ENCODE peak calls at places on chromosomes 1 and 21, in seven cellular contexts. D, V, N, X, W, U and R are unnamed samples.

GRCh38 chr21:43194303-43195130 is 25.7 kb downstream of the CRYAA start:
- DNase-seq in D (no peak), V (no peak), N (no peak), X (no peak), W (no peak), U (no peak), R (no peak)

GRCh38 chr1:171645553-171646336 is 6.7 kb downstream of the MYOC start:
- DNase-seq in D (no peak), V (peak), N (no peak), X (no peak), W (peak), U (peak), R (no peak)

GRCh38 chr1:226366290-226366689 is 41.6 kb downstream of the PARP1 start:
- DNase-seq in D (no peak), V (peak), N (no peak), X (no peak), W (peak), U (peak), R (no peak)

GRCh38 chr21:40685121-40685630 is 161.8 kb downstream of the DSCAM start:
- DNase-seq in D (no peak), V (no peak), N (no peak), X (no peak), W (no peak), U (no peak), R (no peak)

GRCh38 chr21:46110499-46111192 is 12.7 kb downstream of the COL6A2 start:
- DNase-seq in D (no peak), V (no peak), N (no peak), X (no peak), W (no peak), U (no peak), R (no peak)

GRCh38 chr1:240188139-240188538 is 96.5 kb downstream of the FMN2 start:
- DNase-seq in D (no peak), V (no peak), N (no peak), X (no peak), W (no peak), U (no peak), R (no peak)

GRCh38 chr1:223444411-223444810 is 51.2 kb downstream of the CCDC185 start:
- DNase-seq in D (no peak), V (peak), N (no peak), X (no peak), W (no peak), U (no peak), R (no peak)

GRCh38 chr1:205229916-205230700 is 2.4 kb downstream of the TMCC2 start:
- DNase-seq in D (no peak), V (no peak), N (no peak), X (no peak), W (no peak), U (no peak), R (no peak)

GRCh38 chr1:7578206-7578605 is 192.9 kb upstream of the VAMP3 start:
- DNase-seq in D (no peak), V (no peak), N (no peak), X (peak), W (no peak), U (no peak), R (no peak)

GRCh38 chr21:28884481-28884880 is 108.2 kb downstream of the LTN1 start:
- DNase-seq in D (no peak), V (peak), N (no peak), X (no peak), W (peak), U (no peak), R (no peak)

GRCh38 chr1:6165441-6165985 is 14.6 kb downstream of the CHD5 start:
- DNase-seq in D (no peak), V (no peak), N (no peak), X (no peak), W (no peak), U (no peak), R (no peak)

GRCh38 chr1:52641307-52641706 is 8.3 kb downstream of the SHISAL2A start:
- DNase-seq in D (no peak), V (no peak), N (no peak), X (no peak), W (no peak), U (no peak), R (no peak)

GRCh38 chr1:207748737-207749528 is 2.9 kb upstream of the CD46 start:
- DNase-seq in D (no peak), V (no peak), N (no peak), X (no peak), W (no peak), U (no peak), R (no peak)

GRCh38 chr1:210617306-210617705 is 288.6 kb downstream of the HHAT start:
- DNase-seq in D (no peak), V (no peak), N (no peak), X (no peak), W (no peak), U (no peak), R (no peak)

GRCh38 chr1:51294566-51295184 is 35.7 kb downstream of the TTC39A start:
- DNase-seq in D (no peak), V (no peak), N (no peak), X (no peak), W (no peak), U (no peak), R (no peak)

GRCh38 chr1:63915121-63915520 is 141.3 kb downstream of the ROR1 start:
- DNase-seq in D (peak), V (peak), N (no peak), X (no peak), W (peak), U (peak), R (no peak)

GRCh38 chr1:219792337-219793021 is 135.9 kb downstream of the SLC30A10 start:
- DNase-seq in D (no peak), V (peak), N (peak), X (no peak), W (peak), U (peak), R (no peak)

GRCh38 chr1:170932236-170932635 is 3.1 kb upstream of the MROH9 start:
- DNase-seq in D (no peak), V (no peak), N (no peak), X (no peak), W (no peak), U (no peak), R (no peak)

GRCh38 chr1:54200519-54200997 is 591 bp downstream of the MRPL37 start:
- DNase-seq in D (no peak), V (no peak), N (no peak), X (no peak), W (peak), U (no peak), R (no peak)

GRCh38 chr1:11059166-11059989 is 440 bp downstream of the SRM start:
- DNase-seq in D (no peak), V (no peak), N (no peak), X (no peak), W (no peak), U (no peak), R (no peak)

GRCh38 chr1:214417545-214418210 is 133.7 kb downstream of the PTPN14 start:
- DNase-seq in D (no peak), V (no peak), N (no peak), X (no peak), W (no peak), U (no peak), R (no peak)

GRCh38 chr21:41713495-41714281 is 53.2 kb downstream of the RIPK4 start:
- DNase-seq in D (no peak), V (no peak), N (no peak), X (no peak), W (no peak), U (no peak), R (no peak)

GRCh38 chr1:109628540-109629321 is 9.1 kb downstream of the AMPD2 start:
- DNase-seq in D (no peak), V (peak), N (no peak), X (no peak), W (no peak), U (no peak), R (no peak)

GRCh38 chr1:109631513-109632260 is 12.1 kb downstream of the AMPD2 start:
- DNase-seq in D (no peak), V (no peak), N (no peak), X (no peak), W (no peak), U (no peak), R (no peak)

GRCh38 chr1:109629372-109630030 is 9.9 kb downstream of the AMPD2 start:
- DNase-seq in D (no peak), V (no peak), N (no peak), X (no peak), W (no peak), U (no peak), R (no peak)

GRCh38 chr1:109630881-109631512 is 11.4 kb downstream of the AMPD2 start:
- DNase-seq in D (no peak), V (no peak), N (no peak), X (no peak), W (no peak), U (no peak), R (no peak)

DNA sequence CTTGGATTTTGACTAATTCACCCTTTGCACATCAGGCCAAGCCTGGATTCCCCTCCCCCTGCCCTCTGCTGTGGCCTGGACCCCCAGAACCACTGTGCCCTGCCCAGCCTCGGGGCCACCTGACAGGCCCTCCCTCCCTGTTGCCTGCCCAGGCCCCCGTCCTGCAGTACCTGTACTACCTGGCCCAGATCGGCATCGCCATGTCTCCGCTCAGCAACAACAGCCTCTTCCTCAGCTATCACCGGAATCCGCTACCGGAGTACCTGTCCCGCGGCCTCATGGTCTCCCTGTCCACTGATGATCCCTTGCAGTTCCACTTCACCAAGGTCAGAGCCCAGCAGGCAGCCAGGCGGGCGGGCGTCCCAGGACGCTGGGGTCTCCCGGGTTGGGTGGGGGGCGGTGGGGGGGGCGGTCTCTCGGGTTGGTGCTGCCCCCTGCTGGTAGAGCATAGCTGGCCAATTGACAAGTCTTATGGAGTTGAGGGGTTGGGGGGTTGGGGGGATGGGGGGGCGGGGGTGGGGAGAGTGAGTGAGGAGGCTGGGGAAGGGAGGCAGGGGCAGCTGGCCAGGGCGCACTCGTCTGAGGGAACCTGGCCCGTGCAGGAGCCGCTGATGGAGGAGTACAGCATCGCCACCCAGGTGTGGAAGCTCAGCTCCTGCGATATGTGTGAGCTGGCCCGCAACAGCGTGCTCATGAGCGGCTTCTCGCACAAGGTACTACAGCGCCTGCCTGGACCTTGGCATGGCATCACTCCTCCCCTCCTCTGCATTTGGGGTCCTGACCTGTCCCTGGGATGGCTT is 10.6 kb downstream of the AMPD2 start:
- DNase-seq in D (peak), V (no peak), N (no peak), X (peak), W (no peak), U (no peak), R (peak)
- TF ChIP-seq CTCF in D (peak), V (no peak), N (peak), X (no peak), W (peak), U (no peak), R (peak)

GRCh38 chr1:36731226-36732037 is 248.7 kb upstream of the CSF3R start:
- DNase-seq in D (no peak), V (no peak), N (no peak), X (no peak), W (no peak), U (no peak), R (no peak)
- TF ChIP-seq CTCF in D (peak), V (no peak), N (no peak), X (peak), W (no peak), U (no peak), R (no peak)

DNA sequence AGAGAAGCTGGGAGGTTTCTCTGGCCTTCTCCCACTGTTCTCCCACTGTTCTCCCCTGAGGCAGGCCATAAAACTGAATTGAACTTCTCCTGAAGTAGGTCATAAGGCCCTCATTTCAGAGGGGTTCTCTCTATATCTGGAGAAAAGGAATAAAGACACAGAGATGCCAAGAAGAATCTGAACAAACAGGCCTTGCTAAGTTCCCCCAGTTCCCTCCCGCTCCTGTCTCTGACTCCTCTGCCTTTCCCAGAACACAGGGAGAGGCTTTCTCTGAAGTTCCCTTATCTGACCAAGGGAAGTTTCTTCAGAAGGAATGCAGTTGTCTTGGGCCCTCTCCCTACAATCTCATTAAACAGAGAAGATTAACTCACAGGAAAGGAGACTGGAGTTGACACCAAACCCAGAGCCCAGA is 83.4 kb downstream of the SLC16A1 start:
- DNase-seq in D (peak), V (peak), N (no peak), X (no peak), W (no peak), U (no peak), R (no peak)
- TF ChIP-seq CTCF in D (no peak), V (no peak), N (no peak), X (no peak), W (no peak), U (no peak), R (no peak)

GRCh38 chr1:12757836-12758235 is 11.8 kb downstream of the CFAP107 start:
- DNase-seq in D (peak), V (no peak), N (no peak), X (no peak), W (no peak), U (no peak), R (no peak)

GRCh38 chr1:12761781-12762180 is 11.8 kb upstream of the PRAMEF12 start:
- DNase-seq in D (no peak), V (no peak), N (no peak), X (no peak), W (no peak), U (no peak), R (no peak)

GRCh38 chr1:12762766-12763165 is 10.8 kb upstream of the PRAMEF12 start:
- DNase-seq in D (no peak), V (no peak), N (no peak), X (no peak), W (no peak), U (no peak), R (no peak)

GRCh38 chr1:12756756-12757433 is 10.9 kb downstream of the CFAP107 start:
- DNase-seq in D (no peak), V (no peak), N (no peak), X (no peak), W (no peak), U (no peak), R (no peak)

GRCh38 chr1:12760256-12760795 is 13.2 kb upstream of the PRAMEF12 start:
- DNase-seq in D (peak), V (no peak), N (no peak), X (peak), W (no peak), U (no peak), R (no peak)
- TF ChIP-seq CTCF in D (peak), V (no peak), N (no peak), X (peak), W (no peak), U (no peak), R (no peak)

DNA sequence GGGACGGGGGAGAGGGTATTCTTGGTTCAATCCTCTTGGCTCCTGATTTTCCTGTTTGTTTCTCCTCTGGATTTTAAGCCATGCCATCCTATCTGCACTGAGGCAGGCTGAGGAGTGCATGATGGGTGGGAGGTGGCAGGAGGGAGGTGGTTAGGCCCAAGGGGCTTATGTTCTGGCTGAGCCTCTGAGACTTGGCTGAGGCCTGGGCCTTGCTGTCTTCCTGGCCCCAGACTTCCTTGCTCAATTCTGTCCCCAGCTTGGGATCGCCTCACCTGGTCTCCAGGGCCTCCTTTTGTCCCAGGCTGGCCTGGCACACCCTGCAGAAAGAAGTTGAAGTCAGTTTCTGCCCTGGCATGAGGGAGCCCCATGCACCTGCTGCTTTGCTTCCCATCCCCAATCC is 11.2 kb downstream of the COL9A2 start:
- DNase-seq in D (no peak), V (no peak), N (no peak), X (no peak), W (no peak), U (no peak), R (no peak)
- TF ChIP-seq CTCF in D (no peak), V (no peak), N (no peak), X (no peak), W (no peak), U (no peak), R (no peak)

GRCh38 chr21:33751533-33751932 is 109.2 kb downstream of the ITSN1 start:
- DNase-seq in D (no peak), V (no peak), N (no peak), X (no peak), W (no peak), U (no peak), R (no peak)

GRCh38 chr21:33748903-33749302 is 106.6 kb downstream of the ITSN1 start:
- DNase-seq in D (no peak), V (no peak), N (no peak), X (no peak), W (no peak), U (no peak), R (no peak)

GRCh38 chr21:33752260-33752659 is 110.0 kb downstream of the ITSN1 start:
- DNase-seq in D (no peak), V (no peak), N (no peak), X (no peak), W (no peak), U (no peak), R (no peak)

GRCh38 chr21:33750017-33750416 is 107.7 kb downstream of the ITSN1 start:
- DNase-seq in D (no peak), V (no peak), N (no peak), X (no peak), W (no peak), U (no peak), R (no peak)

GRCh38 chr21:33751120-33751519 is 108.8 kb downstream of the ITSN1 start:
- DNase-seq in D (no peak), V (peak), N (no peak), X (no peak), W (no peak), U (no peak), R (no peak)
- TF ChIP-seq CTCF in D (no peak), V (no peak), N (no peak), X (no peak), W (no peak), U (no peak), R (no peak)

GRCh38 chr1:2561898-2562895 is 6.0 kb downstream of the TNFRSF14 start:
- DNase-seq in D (peak), V (no peak), N (no peak), X (no peak), W (no peak), U (no peak), R (no peak)
- TF ChIP-seq CTCF in D (peak), V (no peak), N (no peak), X (peak), W (peak), U (peak), R (peak)

GRCh38 chr1:161166669-161167548 is 683 bp downstream of the PPOX start:
- DNase-seq in D (peak), V (no peak), N (no peak), X (peak), W (no peak), U (no peak), R (no peak)

GRCh38 chr1:161168906-161169305 is 2.7 kb downstream of the PPOX start:
- DNase-seq in D (no peak), V (no peak), N (no peak), X (no peak), W (no peak), U (no peak), R (no peak)

GRCh38 chr1:161164901-161165620 is 1.2 kb upstream of the PPOX start:
- DNase-seq in D (no peak), V (no peak), N (no peak), X (no peak), W (no peak), U (no peak), R (no peak)

GRCh38 chr1:161163793-161164192 is 2.4 kb upstream of the PPOX start:
- DNase-seq in D (no peak), V (no peak), N (no peak), X (no peak), W (no peak), U (no peak), R (no peak)

GRCh38 chr1:161165742-161166668 is at the start of gene PPOX:
- DNase-seq in D (peak), V (peak), N (peak), X (peak), W (peak), U (peak), R (peak)
- TF ChIP-seq CTCF in D (peak), V (peak), N (peak), X (peak), W (peak), U (peak), R (peak)

GRCh38 chr1:29117381-29117780 is 6.3 kb downstream of the TMEM200B start:
- DNase-seq in D (no peak), V (no peak), N (no peak), X (no peak), W (no peak), U (no peak), R (no peak)
- TF ChIP-seq CTCF in D (no peak), V (no peak), N (peak), X (no peak), W (peak), U (peak), R (no peak)